ENCODE peak calls at places on chromosomes 1 and 21, in four cellular contexts. C is upper lobe of left lung, J is body of pancreas, I is right lobe of liver. K is an unnamed sample.
A peak's percentile ranks its signal among the peaks of the same experiment; 100 is the strongest.

GRCh38 chr1:1347663-1348419 is 1.4 kb downstream of the DVL1 start:
- ATAC-seq in C (peak; percentile 37), J (peak; percentile 40), I (peak; percentile 59), K (no peak)

GRCh38 chr1:45640293-45640692 is 16.4 kb upstream of the CCDC17 start:
- ATAC-seq in C (no peak), J (no peak), I (peak; percentile 22), K (no peak)

GRCh38 chr1:215635827-215636226 is 68.7 kb downstream of the KCTD3 start:
- ATAC-seq in C (no peak), J (no peak), I (peak; percentile 58), K (no peak)

GRCh38 chr1:9449106-9449627 is 90.1 kb upstream of the SLC25A33 start:
- ATAC-seq in C (no peak), J (peak; percentile 31), I (no peak), K (peak; percentile 59)

GRCh38 chr1:214898154-214898553 is 184.4 kb upstream of the KCNK2 start:
- ATAC-seq in C (no peak), J (no peak), I (no peak), K (no peak)

GRCh38 chr1:217614319-217614718 is 16.6 kb downstream of the GPATCH2 start:
- ATAC-seq in C (no peak), J (no peak), I (no peak), K (no peak)

GRCh38 chr1:183918589-183918988 is 113.7 kb downstream of the RGL1 start:
- ATAC-seq in C (no peak), J (no peak), I (no peak), K (no peak)

GRCh38 chr1:46749921-46750404 is 31.0 kb upstream of the EFCAB14 start:
- ATAC-seq in C (no peak), J (no peak), I (no peak), K (peak; percentile 87)

GRCh38 chr1:169513208-169513607 is 27.5 kb upstream of the SLC19A2 start:
- ATAC-seq in C (no peak), J (no peak), I (no peak), K (peak; percentile 26)

GRCh38 chr21:14734191-14734590 is 188.1 kb upstream of the SAMSN1 start:
- ATAC-seq in C (no peak), J (no peak), I (no peak), K (no peak)

GRCh38 chr1:10217748-10218441 is 7.5 kb downstream of the KIF1B start:
- ATAC-seq in C (no peak), J (no peak), I (peak; percentile 22), K (no peak)

GRCh38 chr1:147514233-147514632 is 27.1 kb upstream of the BCL9 start:
- ATAC-seq in C (no peak), J (no peak), I (no peak), K (no peak)

GRCh38 chr1:210434224-210434623 is 105.5 kb downstream of the HHAT start:
- ATAC-seq in C (no peak), J (no peak), I (no peak), K (no peak)

GRCh38 chr1:149986486-149987296 is 23.8 kb downstream of the OTUD7B start:
- ATAC-seq in C (no peak), J (no peak), I (no peak), K (peak; percentile 36)

GRCh38 chr1:15231714-15232201 is 15.3 kb upstream of the FHAD1 start:
- ATAC-seq in C (no peak), J (no peak), I (peak; percentile 18), K (no peak)

GRCh38 chr1:55560246-55560645 is 345.1 kb upstream of the USP24 start:
- ATAC-seq in C (no peak), J (no peak), I (no peak), K (no peak)

GRCh38 chr1:223825767-223826461 is 19.8 kb downstream of the TP53BP2 start:
- ATAC-seq in C (peak; percentile 77), J (no peak), I (peak; percentile 30), K (peak; percentile 51)

GRCh38 chr21:37159053-37159776 is 86.2 kb downstream of the TTC3 start:
- ATAC-seq in C (no peak), J (no peak), I (no peak), K (no peak)

GRCh38 chr1:65020774-65021173 is 54.4 kb upstream of the JAK1 start:
- ATAC-seq in C (peak; percentile 43), J (no peak), I (peak; percentile 89), K (no peak)

GRCh38 chr21:42793774-42794173 is 85.6 kb downstream of the WDR4 start:
- ATAC-seq in C (no peak), J (no peak), I (no peak), K (no peak)

GRCh38 chr1:56461158-56462127 is 117.9 kb downstream of the PLPP3 start:
- ATAC-seq in C (no peak), J (no peak), I (peak; percentile 86), K (no peak)

GRCh38 chr1:2258996-2259395 is 30.9 kb downstream of the SKI start:
- ATAC-seq in C (no peak), J (no peak), I (no peak), K (no peak)

GRCh38 chr1:182460550-182460951 is 10.6 kb downstream of the RGSL1 start:
- ATAC-seq in C (no peak), J (no peak), I (peak; percentile 86), K (peak; percentile 31)

GRCh38 chr1:87928623-87929022 is 599.9 kb downstream of the LMO4 start:
- ATAC-seq in C (no peak), J (no peak), I (peak; percentile 99), K (no peak)

GRCh38 chr1:108871050-108871724 is 5.6 kb upstream of the GPSM2 start:
- ATAC-seq in C (no peak), J (no peak), I (no peak), K (no peak)

GRCh38 chr1:117069220-117069844 is 9.2 kb downstream of the TTF2 start:
- ATAC-seq in C (no peak), J (no peak), I (no peak), K (no peak)

GRCh38 chr21:41769106-41769505 is 2.3 kb upstream of the RIPK4 start:
- ATAC-seq in C (no peak), J (no peak), I (no peak), K (no peak)

GRCh38 chr21:41769521-41769920 is 2.7 kb upstream of the RIPK4 start:
- ATAC-seq in C (no peak), J (no peak), I (no peak), K (no peak)

GRCh38 chr21:41768371-41769042 is 1.7 kb upstream of the RIPK4 start:
- ATAC-seq in C (no peak), J (peak; percentile 64), I (peak; percentile 75), K (peak; percentile 6)

GRCh38 chr21:41770901-41771624 is 4.2 kb upstream of the RIPK4 start:
- ATAC-seq in C (no peak), J (no peak), I (no peak), K (no peak)

DNA sequence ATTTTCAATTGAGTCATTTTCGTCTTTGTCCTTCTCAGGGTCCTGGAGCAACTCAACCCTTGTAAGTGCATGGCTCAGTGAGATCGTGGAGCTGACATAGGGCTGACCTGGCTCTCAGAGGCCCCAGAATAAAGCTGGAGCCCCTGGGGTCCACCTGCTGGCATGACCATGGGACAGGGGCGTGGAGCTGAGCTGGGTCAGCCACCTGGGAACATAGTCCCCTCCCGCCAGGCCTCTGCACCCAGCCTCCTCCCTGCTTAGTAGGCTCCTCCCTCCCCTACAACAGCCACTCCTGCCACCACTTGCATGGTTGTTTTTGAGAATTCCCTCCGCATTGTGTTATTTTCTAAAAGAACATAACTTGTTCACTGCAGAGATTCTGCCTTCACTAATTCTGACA is 3.1 kb upstream of the RIPK4 start:
- ATAC-seq in C (no peak), J (no peak), I (no peak), K (no peak)
- H3K27me3 ChIP-seq in C (peaks cover 7% of the 10 kb centered on the region), J (no peaks in the 10 kb centered on the region), I (no peaks in the 10 kb centered on the region), K (peaks cover 98% of the 10 kb centered on the region)

DNA sequence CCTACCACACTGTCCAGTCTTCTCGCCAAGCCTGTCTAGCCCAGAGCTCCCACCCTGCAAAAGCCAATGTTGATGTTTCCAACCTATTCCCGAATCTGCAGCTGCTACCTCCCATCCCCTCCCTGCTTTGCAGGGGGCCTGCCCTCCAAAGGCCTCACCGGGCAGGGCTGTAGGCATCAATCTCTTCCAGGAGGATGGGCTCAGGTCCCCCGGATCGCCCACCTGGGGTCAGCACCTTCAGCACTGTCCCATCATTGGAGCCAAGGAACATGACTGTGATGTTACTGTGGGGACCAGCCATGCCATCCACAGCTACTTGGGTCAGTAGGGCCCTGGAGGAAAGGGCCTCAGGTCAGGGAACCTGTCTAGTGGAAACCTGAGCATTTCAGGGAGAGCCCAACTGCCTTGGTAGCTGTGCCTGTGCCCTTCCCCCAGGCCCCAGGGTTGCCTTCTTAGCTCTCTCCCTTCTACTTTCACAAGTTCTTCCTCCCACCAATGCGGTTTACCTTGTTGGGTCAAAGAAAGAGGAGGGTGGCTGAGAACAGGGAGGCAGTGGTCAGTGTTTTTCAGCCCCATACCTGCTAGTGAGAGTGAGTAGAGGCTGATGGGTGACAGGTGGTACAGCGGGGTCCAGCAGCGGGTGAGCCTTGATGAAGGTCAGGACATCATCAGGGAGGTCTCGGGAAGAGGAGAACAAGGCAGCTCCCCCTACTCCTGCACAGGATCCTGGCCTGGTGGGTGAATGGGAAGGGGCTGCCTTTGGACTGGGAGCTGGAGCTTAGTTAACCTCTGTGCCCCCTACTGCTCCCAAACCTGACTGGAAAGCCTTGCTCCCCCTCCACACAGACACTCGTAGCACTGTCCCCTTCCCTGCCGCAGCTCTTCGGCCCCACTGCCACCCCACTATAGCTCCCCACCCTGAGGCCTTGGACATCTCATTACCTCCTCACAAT is 10.7 kb downstream of the SEMA6C start:
- ATAC-seq in C (no peak), J (no peak), I (no peak), K (no peak)
- H3K4me1 ChIP-seq in C (peaks cover 4% of the 10 kb centered on the region), J (peaks cover 17% of the 10 kb centered on the region), I (no peaks in the 10 kb centered on the region), K (peaks cover 18% of the 10 kb centered on the region)

DNA sequence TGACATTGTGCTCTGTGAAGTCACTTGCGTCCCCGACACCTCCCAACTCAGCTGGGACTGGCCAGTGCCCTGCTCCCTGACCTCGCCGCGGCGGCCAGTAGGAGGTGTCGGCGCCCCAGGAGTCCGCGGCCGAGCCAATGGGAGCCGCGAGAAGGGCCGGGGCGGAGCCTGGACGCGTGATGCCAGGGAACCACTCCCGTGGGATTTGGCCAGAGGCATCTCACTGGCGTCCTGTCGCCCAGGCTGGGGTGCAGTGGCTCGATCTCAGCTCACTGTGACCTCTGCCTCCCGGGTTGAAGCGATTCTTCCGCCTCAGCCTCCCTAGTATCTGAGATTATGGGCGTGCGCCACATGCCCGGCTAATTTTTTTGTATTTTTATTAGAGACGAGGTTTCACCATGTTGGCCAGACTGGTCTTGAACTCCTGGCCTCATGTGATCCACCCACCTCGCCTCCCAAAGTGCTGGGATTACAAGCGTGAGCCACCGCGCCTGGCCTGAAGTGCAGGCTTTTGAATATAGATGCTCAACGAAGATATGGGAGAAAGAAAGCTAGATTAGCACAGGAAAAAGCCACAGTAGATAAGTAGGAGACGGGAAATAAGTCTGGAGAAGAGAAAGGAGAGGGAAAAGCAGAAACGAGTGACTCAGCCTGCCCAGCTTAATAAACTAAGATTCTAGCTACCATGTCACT is 38.0 kb downstream of the ZBTB8OS start:
- ATAC-seq in C (peak; percentile 100), J (peak; percentile 100), I (peak; percentile 100), K (peak; percentile 99)
- H3K27me3 ChIP-seq in C (no peaks in the 10 kb centered on the region), J (no peaks in the 10 kb centered on the region), I (no peaks in the 10 kb centered on the region), K (no peaks in the 10 kb centered on the region)

DNA sequence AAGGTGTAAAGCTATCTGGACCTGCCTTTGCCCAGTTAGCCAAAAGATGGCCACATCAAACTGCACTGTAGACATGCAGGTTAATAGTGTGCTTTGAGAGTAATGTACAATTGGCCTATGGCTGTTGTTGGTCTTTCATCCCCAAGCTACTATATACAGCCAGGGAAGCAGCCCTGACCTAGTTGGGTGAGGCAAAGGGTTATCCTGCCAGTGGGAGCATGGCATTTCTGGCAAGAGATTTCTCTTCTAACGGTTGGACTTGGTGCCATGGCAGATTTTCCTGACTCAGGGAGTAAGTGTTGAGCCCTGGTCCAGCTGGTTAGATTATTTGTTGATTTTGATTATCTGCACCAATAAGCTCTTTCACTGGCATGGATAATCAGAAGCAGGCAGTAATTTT is 119.8 kb downstream of the SDCCAG8 start:
- ATAC-seq in C (no peak), J (no peak), I (peak; percentile 50), K (no peak)
- H3K4me1 ChIP-seq in C (no peaks in the 10 kb centered on the region), J (no peaks in the 10 kb centered on the region), I (no peaks in the 10 kb centered on the region), K (no peaks in the 10 kb centered on the region)

K was measured in gastroesophageal sphincter.